ENCODE peak calls at places on chromosomes 5 and 9, in six cellular contexts. Z is foreskin melanocyte, A is AG08396, W is T follicular helper cell, D is kidney tubule cell, L is HTR-8/SVneo. B is an unnamed sample.

GRCh38 chr9:83511051-83511450 is 27.1 kb downstream of the FRMD3 start:
- DNase-seq in Z (no peak), A (no peak), W (no peak), D (peak), L (no peak), B (peak)

GRCh38 chr9:136353088-136353487 is 10.5 kb downstream of the DNLZ start:
- DNase-seq in Z (no peak), A (no peak), W (no peak), D (no peak), L (no peak), B (no peak)

GRCh38 chr9:137457406-137458193 is 1.5 kb downstream of the NSMF start:
- DNase-seq in Z (no peak), A (no peak), W (no peak), D (no peak), L (no peak), B (no peak)

GRCh38 chr9:127637322-127637847 is 25.3 kb downstream of the STXBP1 start:
- DNase-seq in Z (peak), A (peak), W (no peak), D (no peak), L (peak), B (peak)

GRCh38 chr9:13118294-13118693 is 161.2 kb downstream of the MPDZ start:
- DNase-seq in Z (no peak), A (no peak), W (no peak), D (no peak), L (no peak), B (no peak)

GRCh38 chr5:79202076-79202475 is 33.9 kb upstream of the JMY start:
- DNase-seq in Z (no peak), A (peak), W (no peak), D (peak), L (peak), B (peak)

GRCh38 chr9:101524371-101524770 is 9.3 kb upstream of the RNF20 start:
- DNase-seq in Z (no peak), A (no peak), W (no peak), D (no peak), L (no peak), B (no peak)

GRCh38 chr9:96344458-96345180 is 38.9 kb downstream of the SLC35D2 start:
- DNase-seq in Z (peak), A (peak), W (no peak), D (peak), L (peak), B (peak)

GRCh38 chr5:39891376-39891775 is 466.6 kb upstream of the DAB2 start:
- DNase-seq in Z (no peak), A (no peak), W (no peak), D (peak), L (no peak), B (peak)